ENCODE peak calls at places on chromosomes 16 and 17, in five cellular contexts. One of them, this sample, is unnamed.

GRCh38 chr16:67655363-67655762 is 4.7 kb downstream of the ACD start:
- DNase-seq in HepG2: no peak
- DNase-seq in esophagus muscularis mucosa: no peak
- DNase-seq in sigmoid colon: no peak
- DNase-seq in transverse colon: no peak
- DNase-seq in this sample: no peak

GRCh38 chr17:81490599-81490992 is 22.0 kb downstream of the ACTG1 start:
- DNase-seq in HepG2: no peak
- DNase-seq in esophagus muscularis mucosa: no peak
- DNase-seq in sigmoid colon: no peak
- DNase-seq in transverse colon: no peak
- DNase-seq in this sample: no peak

GRCh38 chr17:81509048-81509686 is 3.4 kb downstream of the ACTG1 start:
- DNase-seq in HepG2: peak; percentile 63
- DNase-seq in esophagus muscularis mucosa: no peak
- DNase-seq in sigmoid colon: no peak
- DNase-seq in transverse colon: peak; percentile 48
- DNase-seq in this sample: no peak

GRCh38 chr17:35630530-35631148 is 43.5 kb downstream of the AP2B1 start:
- DNase-seq in HepG2: no peak
- DNase-seq in esophagus muscularis mucosa: no peak
- DNase-seq in sigmoid colon: no peak
- DNase-seq in transverse colon: no peak
- DNase-seq in this sample: no peak

GRCh38 chr16:77868478-77868877 is 80.1 kb downstream of the VAT1L start:
- DNase-seq in HepG2: no peak
- DNase-seq in esophagus muscularis mucosa: no peak
- DNase-seq in sigmoid colon: no peak
- DNase-seq in transverse colon: no peak
- DNase-seq in this sample: no peak

GRCh38 chr17:4833941-4834501 is 881 bp downstream of the MINK1 start:
- DNase-seq in HepG2: peak; percentile 68
- DNase-seq in esophagus muscularis mucosa: no peak
- DNase-seq in sigmoid colon: peak; percentile 68
- DNase-seq in transverse colon: peak; percentile 47
- DNase-seq in this sample: no peak

GRCh38 chr17:81250286-81251090 is 11.4 kb downstream of the NDUFAF8 start:
- DNase-seq in HepG2: no peak
- DNase-seq in esophagus muscularis mucosa: no peak
- DNase-seq in sigmoid colon: no peak
- DNase-seq in transverse colon: no peak
- DNase-seq in this sample: no peak

GRCh38 chr16:77721752-77722314 is 481 bp upstream of the NUDT7 start:
- DNase-seq in HepG2: no peak
- DNase-seq in esophagus muscularis mucosa: no peak
- DNase-seq in sigmoid colon: no peak
- DNase-seq in transverse colon: no peak
- DNase-seq in this sample: no peak

GRCh38 chr17:65456368-65457151 is 104.9 kb downstream of the AXIN2 start:
- DNase-seq in HepG2: no peak
- DNase-seq in esophagus muscularis mucosa: no peak
- DNase-seq in sigmoid colon: no peak
- DNase-seq in transverse colon: no peak
- DNase-seq in this sample: no peak

GRCh38 chr16:64317601-64318000 is 804.3 kb downstream of the CDH11 start:
- DNase-seq in HepG2: no peak
- DNase-seq in esophagus muscularis mucosa: no peak
- DNase-seq in sigmoid colon: no peak
- DNase-seq in transverse colon: no peak
- DNase-seq in this sample: no peak

GRCh38 chr16:64312292-64312691 is 809.6 kb downstream of the CDH11 start:
- DNase-seq in HepG2: no peak
- DNase-seq in esophagus muscularis mucosa: no peak
- DNase-seq in sigmoid colon: no peak
- DNase-seq in transverse colon: no peak
- DNase-seq in this sample: no peak

GRCh38 chr16:64311241-64311640 is 810.6 kb downstream of the CDH11 start:
- DNase-seq in HepG2: no peak
- DNase-seq in esophagus muscularis mucosa: no peak
- DNase-seq in sigmoid colon: no peak
- DNase-seq in transverse colon: no peak
- DNase-seq in this sample: no peak

GRCh38 chr16:64309398-64310110 is 812.3 kb downstream of the CDH11 start:
- DNase-seq in HepG2: no peak
- DNase-seq in esophagus muscularis mucosa: no peak
- DNase-seq in sigmoid colon: no peak
- DNase-seq in transverse colon: no peak
- DNase-seq in this sample: no peak

DNA sequence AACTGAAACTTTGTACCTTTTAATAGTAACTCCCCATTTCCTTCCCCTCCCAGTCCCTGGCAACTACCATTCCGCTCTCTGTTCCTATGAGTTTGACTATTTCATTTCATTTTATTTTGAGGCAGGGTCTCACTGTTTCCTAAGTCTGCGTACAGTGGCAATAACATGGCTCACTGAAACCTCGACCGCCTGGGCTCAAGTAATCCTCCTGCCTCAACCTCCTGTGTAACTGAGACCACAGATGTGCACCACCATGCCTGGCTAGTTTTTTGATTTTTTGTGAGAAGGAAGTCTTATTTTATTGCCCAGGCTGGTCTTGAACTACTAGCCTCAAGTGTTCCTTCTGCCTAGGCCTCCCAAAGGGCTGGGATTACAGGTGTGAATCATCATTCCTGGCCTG is 808.1 kb downstream of the CDH11 start:
- DNase-seq in HepG2: no peak
- DNase-seq in esophagus muscularis mucosa: no peak
- DNase-seq in sigmoid colon: no peak
- DNase-seq in transverse colon: no peak
- DNase-seq in this sample: no peak
- TF ChIP-seq POLR2AphosphoS5 in HepG2: no peak
- TF ChIP-seq POLR2AphosphoS5 in esophagus muscularis mucosa: no peak
- TF ChIP-seq POLR2AphosphoS5 in sigmoid colon: no peak
- TF ChIP-seq POLR2AphosphoS5 in transverse colon: no peak
- TF ChIP-seq POLR2AphosphoS5 in this sample: no peak

GRCh38 chr17:27332052-27332403 is 38.1 kb downstream of the WSB1 start:
- DNase-seq in HepG2: no peak
- DNase-seq in esophagus muscularis mucosa: no peak
- DNase-seq in sigmoid colon: no peak
- DNase-seq in transverse colon: no peak
- DNase-seq in this sample: no peak

GRCh38 chr17:27336217-27336616 is 42.3 kb downstream of the WSB1 start:
- DNase-seq in HepG2: no peak
- DNase-seq in esophagus muscularis mucosa: no peak
- DNase-seq in sigmoid colon: peak; percentile 62
- DNase-seq in transverse colon: no peak
- DNase-seq in this sample: no peak

GRCh38 chr17:27333410-27333980 is 39.6 kb downstream of the WSB1 start:
- DNase-seq in HepG2: no peak
- DNase-seq in esophagus muscularis mucosa: no peak
- DNase-seq in sigmoid colon: no peak
- DNase-seq in transverse colon: no peak
- DNase-seq in this sample: peak; percentile 38

GRCh38 chr17:27329146-27329805 is 35.4 kb downstream of the WSB1 start:
- DNase-seq in HepG2: no peak
- DNase-seq in esophagus muscularis mucosa: no peak
- DNase-seq in sigmoid colon: peak; percentile 41
- DNase-seq in transverse colon: no peak
- DNase-seq in this sample: no peak

GRCh38 chr17:27332485-27333409 is 38.8 kb downstream of the WSB1 start:
- DNase-seq in HepG2: peak; percentile 98
- DNase-seq in esophagus muscularis mucosa: peak; percentile 98
- DNase-seq in sigmoid colon: peak; percentile 99
- DNase-seq in transverse colon: peak; percentile 98
- DNase-seq in this sample: peak; percentile 99
- TF ChIP-seq EP300 in HepG2: peak; percentile 45
- TF ChIP-seq EP300 in esophagus muscularis mucosa: no peak
- TF ChIP-seq EP300 in sigmoid colon: no peak
- TF ChIP-seq EP300 in transverse colon: peak; percentile 33
- TF ChIP-seq EP300 in this sample: no peak

DNA sequence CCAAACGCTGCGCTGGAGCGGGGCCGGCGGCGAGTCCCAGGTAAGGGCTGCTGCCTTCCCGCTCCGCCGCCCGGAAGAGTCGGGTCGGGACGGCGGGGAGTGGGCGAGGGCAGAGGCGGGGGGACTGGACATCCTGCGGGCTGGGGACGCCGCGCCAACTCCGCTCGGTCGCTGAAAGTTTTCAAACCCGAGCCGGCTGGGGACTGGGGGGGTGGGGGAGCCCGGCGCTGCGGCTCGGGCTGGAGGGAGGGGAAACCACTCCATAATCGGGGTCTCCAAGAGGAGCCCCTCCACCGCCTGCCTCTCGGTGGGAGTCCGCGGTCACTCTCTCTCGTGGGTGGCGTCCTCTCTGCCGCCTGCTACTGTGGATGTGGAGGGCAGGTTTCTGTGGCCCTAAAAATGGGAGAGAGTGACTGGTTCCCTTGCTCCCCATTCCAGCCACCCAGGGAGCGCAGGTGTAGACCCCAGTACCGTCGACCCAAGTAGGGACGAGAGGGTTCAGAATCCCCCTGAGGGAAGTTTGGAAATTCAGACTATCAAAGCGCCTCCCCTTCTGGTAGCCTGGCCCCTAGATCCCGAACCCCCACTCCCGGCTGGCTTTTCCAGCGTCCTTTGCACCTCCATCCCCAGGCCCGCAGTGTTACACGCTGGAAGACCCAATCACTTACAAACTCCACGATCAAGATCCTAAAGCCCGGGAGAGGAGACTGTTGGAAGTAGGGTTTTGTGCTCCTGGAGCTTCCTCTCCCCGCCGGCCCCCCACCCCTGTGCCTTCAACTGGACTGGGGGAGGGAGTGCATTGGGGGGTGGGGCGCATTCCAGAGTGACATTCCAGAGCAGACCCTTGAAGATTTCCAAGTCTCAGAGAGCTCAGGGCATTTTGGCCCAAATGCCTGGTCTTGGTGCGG is 850 bp downstream of the GPRC5C start:
- DNase-seq in HepG2: no peak
- DNase-seq in esophagus muscularis mucosa: no peak
- DNase-seq in sigmoid colon: no peak
- DNase-seq in transverse colon: no peak
- DNase-seq in this sample: no peak
- TF ChIP-seq POLR2AphosphoS5 in HepG2: no peak
- TF ChIP-seq POLR2AphosphoS5 in esophagus muscularis mucosa: no peak
- TF ChIP-seq POLR2AphosphoS5 in sigmoid colon: no peak
- TF ChIP-seq POLR2AphosphoS5 in transverse colon: no peak
- TF ChIP-seq POLR2AphosphoS5 in this sample: no peak

GRCh38 chr17:38750044-38750311 is 1.8 kb upstream of the PCGF2 start:
- DNase-seq in HepG2: no peak
- DNase-seq in esophagus muscularis mucosa: no peak
- DNase-seq in sigmoid colon: no peak
- DNase-seq in transverse colon: no peak
- DNase-seq in this sample: no peak

GRCh38 chr17:38748329-38749221 is at the start of gene PCGF2:
- DNase-seq in HepG2: peak; percentile 89
- DNase-seq in esophagus muscularis mucosa: peak; percentile 99
- DNase-seq in sigmoid colon: peak; percentile 94
- DNase-seq in transverse colon: peak; percentile 88
- DNase-seq in this sample: peak; percentile 94

GRCh38 chr17:38750312-38751121 is 2.0 kb upstream of the PSMB3 start:
- DNase-seq in HepG2: peak; percentile 50
- DNase-seq in esophagus muscularis mucosa: no peak
- DNase-seq in sigmoid colon: no peak
- DNase-seq in transverse colon: no peak
- DNase-seq in this sample: no peak

GRCh38 chr17:38747385-38748328 is 479 bp downstream of the PCGF2 start:
- DNase-seq in HepG2: no peak
- DNase-seq in esophagus muscularis mucosa: no peak
- DNase-seq in sigmoid colon: no peak
- DNase-seq in transverse colon: peak; percentile 57
- DNase-seq in this sample: no peak

DNA sequence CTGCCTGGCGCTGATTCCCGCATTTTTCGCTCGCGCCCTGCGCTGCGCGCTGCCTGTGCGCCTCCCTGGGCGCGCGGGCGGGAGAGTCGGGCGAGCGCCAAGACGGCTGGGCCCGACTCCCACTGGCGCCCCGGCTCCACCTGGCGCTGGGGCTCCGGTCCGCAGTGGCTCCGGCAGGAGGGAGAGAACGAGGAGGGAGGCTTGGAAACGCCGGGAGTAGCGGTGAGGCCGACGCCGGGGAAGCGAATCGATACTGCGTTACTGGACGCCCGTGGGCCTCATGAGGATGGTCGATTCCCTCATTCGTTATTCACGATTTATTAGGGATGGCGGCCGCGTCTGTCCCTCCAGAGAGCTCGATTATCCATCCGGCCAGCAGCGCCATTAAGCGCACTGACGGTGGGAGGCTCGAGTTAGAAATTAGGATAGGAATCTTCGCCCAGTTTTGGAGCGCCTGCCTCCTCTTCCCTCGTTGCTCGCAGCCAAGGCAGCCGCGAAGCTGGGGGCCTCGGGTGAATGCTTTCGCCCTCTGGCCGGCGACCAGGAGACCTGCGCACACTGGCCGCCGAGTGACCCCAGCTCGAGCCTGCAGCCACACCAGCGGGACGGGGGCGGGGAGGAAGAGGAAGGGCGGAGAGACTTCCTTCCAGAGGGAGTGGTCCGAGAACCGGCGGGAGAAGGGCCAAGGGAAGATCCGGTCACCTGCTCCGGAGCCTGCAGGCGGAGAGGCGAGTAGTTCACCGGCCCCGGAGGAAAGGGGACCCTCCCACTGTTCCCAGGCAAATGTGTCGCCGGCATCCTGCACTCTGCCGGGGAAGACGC is 1.3 kb upstream of the PCGF2 start:
- DNase-seq in HepG2: peak; percentile 89
- DNase-seq in esophagus muscularis mucosa: peak; percentile 96
- DNase-seq in sigmoid colon: peak; percentile 95
- DNase-seq in transverse colon: peak; percentile 84
- DNase-seq in this sample: peak; percentile 91
- TF ChIP-seq EP300 in HepG2: no peak
- TF ChIP-seq EP300 in esophagus muscularis mucosa: no peak
- TF ChIP-seq EP300 in sigmoid colon: no peak
- TF ChIP-seq EP300 in transverse colon: peak; percentile 35
- TF ChIP-seq EP300 in this sample: no peak

GRCh38 chr16:72877374-72878028 is 170.4 kb downstream of the ZFHX3 start:
- DNase-seq in HepG2: peak; percentile 99
- DNase-seq in esophagus muscularis mucosa: no peak
- DNase-seq in sigmoid colon: no peak
- DNase-seq in transverse colon: no peak
- DNase-seq in this sample: no peak
- TF ChIP-seq POLR2AphosphoS5 in HepG2: no peak
- TF ChIP-seq POLR2AphosphoS5 in esophagus muscularis mucosa: no peak
- TF ChIP-seq POLR2AphosphoS5 in sigmoid colon: no peak
- TF ChIP-seq POLR2AphosphoS5 in transverse colon: peak; percentile 8
- TF ChIP-seq POLR2AphosphoS5 in this sample: no peak

DNA sequence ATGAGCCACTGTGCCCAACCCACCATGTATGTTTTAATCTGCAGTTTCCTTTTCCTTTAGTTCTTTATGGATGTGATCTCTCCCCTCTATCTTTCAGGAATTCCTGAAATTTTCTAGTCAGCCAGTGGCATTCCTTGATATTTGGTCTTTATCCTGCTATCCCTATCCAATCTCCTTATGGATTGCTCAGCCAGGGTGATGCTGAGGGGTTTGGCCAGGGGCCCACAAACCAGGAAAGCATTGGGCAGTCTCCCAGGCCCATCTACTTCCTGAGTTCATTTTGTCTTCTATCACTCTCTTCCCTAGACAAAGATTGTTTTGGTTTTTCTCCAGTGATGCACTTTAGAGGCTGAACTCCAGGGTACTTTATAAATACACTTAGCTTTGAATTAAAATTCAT is 115.9 kb downstream of the KATNIP start:
- DNase-seq in HepG2: no peak
- DNase-seq in esophagus muscularis mucosa: no peak
- DNase-seq in sigmoid colon: no peak
- DNase-seq in transverse colon: no peak
- DNase-seq in this sample: no peak
- TF ChIP-seq EP300 in HepG2: no peak
- TF ChIP-seq EP300 in esophagus muscularis mucosa: no peak
- TF ChIP-seq EP300 in sigmoid colon: no peak
- TF ChIP-seq EP300 in transverse colon: no peak
- TF ChIP-seq EP300 in this sample: no peak

GRCh38 chr16:48503779-48504178 is 106.2 kb downstream of the N4BP1 start:
- DNase-seq in HepG2: no peak
- DNase-seq in esophagus muscularis mucosa: no peak
- DNase-seq in sigmoid colon: peak; percentile 85
- DNase-seq in transverse colon: peak; percentile 24
- DNase-seq in this sample: peak; percentile 77
- TF ChIP-seq POLR2AphosphoS5 in HepG2: no peak
- TF ChIP-seq POLR2AphosphoS5 in esophagus muscularis mucosa: no peak
- TF ChIP-seq POLR2AphosphoS5 in sigmoid colon: no peak
- TF ChIP-seq POLR2AphosphoS5 in transverse colon: no peak
- TF ChIP-seq POLR2AphosphoS5 in this sample: no peak